ENCODE peak calls at places on chromosomes 16 and 17, in four cellular contexts. One of them, this sample, is unnamed.

GRCh38 chr17:19707728-19708221 is 8.6 kb downstream of the SLC47A2 start:
- DNase-seq in H1: no peak
- DNase-seq in lower leg skin: peak; percentile 83
- DNase-seq in tibial nerve: no peak
- DNase-seq in this sample: no peak

GRCh38 chr16:30724641-30725464 is 23.4 kb upstream of the PHKG2 start:
- DNase-seq in tibial nerve: no peak
- DNase-seq in lower leg skin: no peak
- DNase-seq in H1: no peak
- DNase-seq in this sample: no peak

GRCh38 chr17:56185905-56186783 is 32.9 kb downstream of the ANKFN1 start:
- DNase-seq in lower leg skin: no peak
- DNase-seq in H1: no peak
- DNase-seq in tibial nerve: no peak
- DNase-seq in this sample: no peak

GRCh38 chr17:79473111-79473835 is 137.6 kb downstream of the RBFOX3 start:
- DNase-seq in lower leg skin: no peak
- DNase-seq in tibial nerve: no peak
- DNase-seq in H1: no peak
- DNase-seq in this sample: no peak

GRCh38 chr17:8628172-8628571 is 2.4 kb downstream of the MYH10 start:
- DNase-seq in tibial nerve: no peak
- DNase-seq in H1: no peak
- DNase-seq in lower leg skin: no peak
- DNase-seq in this sample: no peak

GRCh38 chr16:62363451-62363850 is 327.2 kb upstream of the CDH8 start:
- DNase-seq in H1: no peak
- DNase-seq in tibial nerve: no peak
- DNase-seq in lower leg skin: no peak
- DNase-seq in this sample: no peak

GRCh38 chr17:80294653-80295052 is 34.0 kb downstream of the RNF213 start:
- DNase-seq in lower leg skin: no peak
- DNase-seq in H1: no peak
- DNase-seq in tibial nerve: no peak
- DNase-seq in this sample: no peak

GRCh38 chr17:79915850-79916430 is 76.7 kb upstream of the CBX4 start:
- DNase-seq in tibial nerve: no peak
- DNase-seq in lower leg skin: no peak
- DNase-seq in H1: peak; percentile 74
- DNase-seq in this sample: no peak

GRCh38 chr17:68296217-68297140 is 5.2 kb downstream of the ARSG start:
- DNase-seq in tibial nerve: no peak
- DNase-seq in lower leg skin: no peak
- DNase-seq in H1: no peak
- DNase-seq in this sample: no peak

GRCh38 chr17:40243756-40244155 is 24.7 kb downstream of the WIPF2 start:
- DNase-seq in tibial nerve: no peak
- DNase-seq in lower leg skin: no peak
- DNase-seq in H1: no peak
- DNase-seq in this sample: no peak

GRCh38 chr16:84751947-84752346 is 52.1 kb downstream of the USP10 start:
- DNase-seq in tibial nerve: no peak
- DNase-seq in H1: peak; percentile 7
- DNase-seq in lower leg skin: no peak
- DNase-seq in this sample: no peak

GRCh38 chr17:75524971-75525805 is at the start of gene LLGL2:
- DNase-seq in H1: peak; percentile 89
- DNase-seq in lower leg skin: peak; percentile 94
- DNase-seq in tibial nerve: no peak
- DNase-seq in this sample: no peak

GRCh38 chr17:76938009-76938408 is 69.8 kb downstream of the MGAT5B start:
- DNase-seq in lower leg skin: no peak
- DNase-seq in H1: no peak
- DNase-seq in tibial nerve: no peak
- DNase-seq in this sample: no peak

GRCh38 chr17:80800775-80801391 is 190.8 kb upstream of the CHMP6 start:
- DNase-seq in tibial nerve: no peak
- DNase-seq in lower leg skin: peak; percentile 26
- DNase-seq in H1: no peak
- DNase-seq in this sample: no peak

GRCh38 chr16:16095646-16096045 is 127.6 kb downstream of the ABCC6 start:
- DNase-seq in tibial nerve: no peak
- DNase-seq in lower leg skin: no peak
- DNase-seq in H1: no peak
- DNase-seq in this sample: no peak

GRCh38 chr17:62778990-62779681 is 29.0 kb downstream of the MARCHF10 start:
- DNase-seq in lower leg skin: peak; percentile 85
- DNase-seq in tibial nerve: no peak
- DNase-seq in H1: no peak
- DNase-seq in this sample: no peak

GRCh38 chr17:64262422-64263260 is at the start of gene TEX2:
- DNase-seq in tibial nerve: peak; percentile 32
- DNase-seq in lower leg skin: peak; percentile 93
- DNase-seq in H1: peak; percentile 54
- DNase-seq in this sample: no peak

GRCh38 chr17:74757502-74757901 is 9.1 kb downstream of the NHERF1 start:
- DNase-seq in lower leg skin: no peak
- DNase-seq in tibial nerve: no peak
- DNase-seq in H1: no peak
- DNase-seq in this sample: no peak

GRCh38 chr17:40284085-40284713 is 3.5 kb upstream of the CDC6 start:
- DNase-seq in H1: no peak
- DNase-seq in tibial nerve: no peak
- DNase-seq in lower leg skin: no peak
- DNase-seq in this sample: peak; percentile 47

GRCh38 chr17:29043539-29044165 is 711 bp downstream of the PIPOX start:
- DNase-seq in tibial nerve: no peak
- DNase-seq in lower leg skin: no peak
- DNase-seq in H1: no peak
- DNase-seq in this sample: no peak

GRCh38 chr17:73551144-73551543 is 93.1 kb downstream of the SDK2 start:
- DNase-seq in H1: no peak
- DNase-seq in tibial nerve: no peak
- DNase-seq in lower leg skin: no peak
- DNase-seq in this sample: no peak

GRCh38 chr17:68906638-68907037 is 48.6 kb downstream of the ABCA8 start:
- DNase-seq in tibial nerve: no peak
- DNase-seq in lower leg skin: no peak
- DNase-seq in H1: no peak
- DNase-seq in this sample: no peak

This sample was measured in epithelial cell of proximal tubule.